ENCODE peak calls at places on chromosome 17, in seven cellular contexts. N, R, B, A, K, W and Z are unnamed samples.

GRCh38 chr17:39246274-39246673 is 20.5 kb upstream of the STAC2 start:
- DNase-seq in N (no peak), R (no peak), B (no peak), A (no peak), K (no peak), W (no peak), Z (no peak)

GRCh38 chr17:70137451-70138230 is 31.7 kb upstream of the KCNJ2 start:
- DNase-seq in N (peak), R (no peak), B (no peak), A (no peak), K (no peak), W (no peak), Z (no peak)

GRCh38 chr17:49707246-49707607 is 537 bp downstream of the SLC35B1 start:
- DNase-seq in N (no peak), R (no peak), B (no peak), A (no peak), K (no peak), W (no peak), Z (no peak)

GRCh38 chr17:12866244-12866643 is 76.9 kb downstream of the ARHGAP44 start:
- DNase-seq in N (no peak), R (no peak), B (no peak), A (no peak), K (no peak), W (no peak), Z (no peak)

GRCh38 chr17:10021239-10021638 is 116.2 kb upstream of the RCVRN start:
- DNase-seq in N (no peak), R (no peak), B (no peak), A (no peak), K (no peak), W (no peak), Z (no peak)

GRCh38 chr17:27473748-27474609 is 17.7 kb downstream of the KSR1 start:
- DNase-seq in N (no peak), R (peak), B (no peak), A (no peak), K (no peak), W (no peak), Z (no peak)

GRCh38 chr17:73639322-73639721 is 4.9 kb downstream of the SDK2 start:
- DNase-seq in N (no peak), R (no peak), B (peak), A (no peak), K (no peak), W (no peak), Z (no peak)

GRCh38 chr17:69424287-69425041 is 10.0 kb downstream of the MAP2K6 start:
- DNase-seq in N (no peak), R (no peak), B (no peak), A (no peak), K (no peak), W (no peak), Z (no peak)

GRCh38 chr17:57892820-57893595 is 43.2 kb upstream of the MRPS23 start:
- DNase-seq in N (peak), R (no peak), B (peak), A (peak), K (peak), W (peak), Z (peak)

GRCh38 chr17:4854181-4854681 is 21.1 kb downstream of the MINK1 start:
- DNase-seq in N (no peak), R (no peak), B (no peak), A (no peak), K (no peak), W (no peak), Z (no peak)

GRCh38 chr17:81436294-81436849 is 41.1 kb downstream of the BAHCC1 start:
- DNase-seq in N (no peak), R (no peak), B (no peak), A (no peak), K (no peak), W (no peak), Z (no peak)

GRCh38 chr17:4719684-4720221 is 9.3 kb downstream of the ARRB2 start:
- DNase-seq in N (no peak), R (no peak), B (no peak), A (no peak), K (no peak), W (no peak), Z (no peak)

GRCh38 chr17:48569676-48570324 is 8.3 kb downstream of the HOXB4 start:
- DNase-seq in N (no peak), R (no peak), B (no peak), A (no peak), K (no peak), W (no peak), Z (no peak)

GRCh38 chr17:40726919-40727318 is 23.4 kb upstream of the KRT24 start:
- DNase-seq in N (peak), R (no peak), B (no peak), A (no peak), K (no peak), W (no peak), Z (no peak)

GRCh38 chr17:45237686-45238085 is 16.0 kb downstream of the FMNL1 start:
- DNase-seq in N (no peak), R (no peak), B (no peak), A (no peak), K (no peak), W (no peak), Z (no peak)

GRCh38 chr17:19979917-19980770 is 2.5 kb upstream of the AKAP10 start:
- DNase-seq in N (no peak), R (no peak), B (peak), A (no peak), K (no peak), W (no peak), Z (no peak)

GRCh38 chr17:40176409-40177110 is 710 bp upstream of the RAPGEFL1 start:
- DNase-seq in N (no peak), R (no peak), B (no peak), A (no peak), K (no peak), W (no peak), Z (no peak)

GRCh38 chr17:39186481-39187002 is 10.9 kb downstream of the CACNB1 start:
- DNase-seq in N (no peak), R (no peak), B (no peak), A (no peak), K (no peak), W (no peak), Z (no peak)

GRCh38 chr17:76123749-76124581 is 17.1 kb downstream of the FOXJ1 start:
- DNase-seq in N (no peak), R (no peak), B (no peak), A (no peak), K (no peak), W (no peak), Z (no peak)

GRCh38 chr17:28174352-28175046 is 132.0 kb downstream of the NLK start:
- DNase-seq in N (no peak), R (no peak), B (no peak), A (no peak), K (peak), W (no peak), Z (no peak)

GRCh38 chr17:67594115-67594878 is 123.4 kb upstream of the NOL11 start:
- DNase-seq in N (no peak), R (no peak), B (no peak), A (no peak), K (no peak), W (no peak), Z (no peak)

GRCh38 chr17:17077861-17078732 is 35.8 kb downstream of the MPRIP start:
- DNase-seq in N (no peak), R (no peak), B (no peak), A (no peak), K (no peak), W (peak), Z (no peak)

GRCh38 chr17:29376667-29377268 is 13.4 kb upstream of the TAOK1 start:
- DNase-seq in N (peak), R (no peak), B (peak), A (peak), K (no peak), W (peak), Z (peak)

GRCh38 chr17:58121925-58122324 is 26.3 kb upstream of the OR4D1 start:
- DNase-seq in N (no peak), R (no peak), B (peak), A (peak), K (no peak), W (no peak), Z (no peak)

GRCh38 chr17:8332688-8333087 is 7.0 kb upstream of the ODF4 start:
- DNase-seq in N (no peak), R (no peak), B (no peak), A (no peak), K (no peak), W (no peak), Z (no peak)

GRCh38 chr17:64984776-64985521 is 65.7 kb upstream of the LRRC37A3 start:
- DNase-seq in N (no peak), R (peak), B (no peak), A (no peak), K (no peak), W (no peak), Z (peak)

GRCh38 chr17:34511265-34511664 is 68.1 kb upstream of the TMEM132E start:
- DNase-seq in N (no peak), R (no peak), B (no peak), A (no peak), K (no peak), W (no peak), Z (no peak)